ENCODE peak calls at places on chromosomes 3 and 15, in five cellular contexts. M is WTC11; L is effector memory CD8-positive, alpha-beta T cell; X is Caki2; O is dorsolateral prefrontal cortex. F is an unnamed sample.

GRCh38 chr3:197317250-197317963 is 19.0 kb upstream of the DLG1 start:
- DNase-seq in M (no peak), L (no peak), X (no peak), O (no peak), F (peak; percentile 93)

GRCh38 chr15:97037080-97037479 is 706.6 kb downstream of the NR2F2 start:
- DNase-seq in M (no peak), L (no peak), X (no peak), O (no peak), F (no peak)

GRCh38 chr3:192816274-192816853 is 89.0 kb upstream of the FGF12 start:
- DNase-seq in M (no peak), L (no peak), X (peak; percentile 46), O (no peak), F (peak; percentile 75)

GRCh38 chr3:16301490-16301889 is 36.5 kb downstream of the OXNAD1 start:
- DNase-seq in M (no peak), L (no peak), X (no peak), O (no peak), F (no peak)

GRCh38 chr3:66153471-66153870 is 67.3 kb upstream of the SLC25A26 start:
- DNase-seq in M (no peak), L (no peak), X (peak; percentile 59), O (no peak), F (no peak)

GRCh38 chr3:156677120-156677479 is 2.7 kb downstream of the TIPARP start:
- DNase-seq in M (no peak), L (no peak), X (no peak), O (no peak), F (no peak)

GRCh38 chr3:94173667-94174434 is 111.0 kb downstream of the NSUN3 start:
- DNase-seq in M (no peak), L (no peak), X (no peak), O (no peak), F (no peak)

GRCh38 chr3:62481972-62482371 is 108.6 kb upstream of the FEZF2 start:
- DNase-seq in M (no peak), L (no peak), X (no peak), O (no peak), F (no peak)

GRCh38 chr3:81277853-81278252 is 483.6 kb downstream of the GBE1 start:
- DNase-seq in M (no peak), L (no peak), X (no peak), O (no peak), F (peak; percentile 33)